ENCODE peak calls at places on chromosomes 6 and 20, in five cellular contexts. D, F, T, Y and Q are unnamed samples.

GRCh38 chr6:33117826-33118277 is 42.1 kb downstream of the HLA-DPB1 start:
- DNase-seq in D (no peak), F (no peak), T (peak; percentile 53), Y (no peak), Q (no peak)

GRCh38 chr20:18943542-18943941 is 130.0 kb downstream of the SCP2D1 start:
- DNase-seq in D (no peak), F (no peak), T (no peak), Y (no peak), Q (peak; percentile 21)

GRCh38 chr6:54102239-54102638 is 9.0 kb upstream of the MLIP start:
- DNase-seq in D (no peak), F (no peak), T (no peak), Y (no peak), Q (no peak)

GRCh38 chr20:50379049-50379990 is 130.9 kb upstream of the PTPN1 start:
- DNase-seq in D (peak; percentile 45), F (no peak), T (no peak), Y (peak; percentile 97), Q (peak; percentile 43)

GRCh38 chr20:40689943-40690835 is 1.2 kb upstream of the MAFB start:
- DNase-seq in D (peak; percentile 69), F (peak; percentile 83), T (peak; percentile 97), Y (peak; percentile 93), Q (peak; percentile 79)

GRCh38 chr6:111770263-111771083 is 102.8 kb downstream of the FYN start:
- DNase-seq in D (no peak), F (no peak), T (no peak), Y (no peak), Q (no peak)

GRCh38 chr20:33199026-33199425 is 18.1 kb upstream of the BPIFA3 start:
- DNase-seq in D (no peak), F (peak; percentile 87), T (no peak), Y (no peak), Q (no peak)

GRCh38 chr20:4812641-4813075 is 90.9 kb downstream of the PRND start:
- DNase-seq in D (no peak), F (no peak), T (no peak), Y (no peak), Q (no peak)

GRCh38 chr6:167567142-167568033 is 242.5 kb downstream of the TTLL2 start:
- DNase-seq in D (no peak), F (no peak), T (no peak), Y (no peak), Q (no peak)

GRCh38 chr6:169981568-169981967 is 230.1 kb downstream of the ERMARD start:
- DNase-seq in D (no peak), F (no peak), T (no peak), Y (no peak), Q (no peak)

GRCh38 chr20:47276856-47277541 is 79.5 kb downstream of the ZMYND8 start:
- DNase-seq in D (peak; percentile 83), F (no peak), T (no peak), Y (peak; percentile 73), Q (no peak)

GRCh38 chr6:42787018-42787611 is 5.3 kb downstream of the BICRAL start:
- DNase-seq in D (no peak), F (no peak), T (no peak), Y (no peak), Q (no peak)
- H3K4me2 ChIP-seq in D (peak overlapping the region; percentile 6), F (no peak overlapping the region), T (no peak overlapping the region), Y (no peak overlapping the region), Q (no peak overlapping the region)

DNA sequence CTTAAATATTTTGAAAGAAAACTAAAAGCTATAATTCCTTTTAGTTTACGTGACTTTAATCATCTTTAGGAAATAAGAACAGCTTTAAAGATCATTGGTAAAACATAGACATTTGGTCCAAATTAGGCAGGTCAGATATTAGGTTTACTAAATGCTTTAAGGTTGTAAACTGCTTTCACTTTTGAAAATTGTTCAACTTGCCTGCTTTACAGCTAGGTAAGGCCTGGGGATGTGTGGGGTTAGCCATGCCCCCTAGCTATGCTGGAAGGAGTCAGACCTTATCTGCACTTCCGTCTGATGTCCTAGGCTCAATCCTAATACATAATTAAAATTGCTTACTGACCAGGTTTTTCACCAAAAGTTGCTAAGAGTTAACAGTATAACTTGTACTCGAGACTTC is 30.5 kb upstream of the TPD52L1 start:
- DNase-seq in D (no peak), F (no peak), T (no peak), Y (no peak), Q (no peak)
- H3K4me2 ChIP-seq in D (no peak overlapping the region), F (no peak overlapping the region), T (no peak overlapping the region), Y (no peak overlapping the region), Q (peak overlapping the region; percentile 59)

GRCh38 chr6:149138093-149138492 is 179.4 kb upstream of the TAB2 start:
- DNase-seq in D (no peak), F (no peak), T (no peak), Y (no peak), Q (no peak)

GRCh38 chr6:149140137-149140909 is 177.2 kb upstream of the TAB2 start:
- DNase-seq in D (no peak), F (peak; percentile 90), T (no peak), Y (no peak), Q (no peak)

GRCh38 chr6:149138699-149139294 is 178.7 kb upstream of the TAB2 start:
- DNase-seq in D (no peak), F (no peak), T (no peak), Y (no peak), Q (no peak)

GRCh38 chr6:149140910-149141290 is 176.6 kb upstream of the TAB2 start:
- DNase-seq in D (no peak), F (no peak), T (no peak), Y (no peak), Q (no peak)

DNA sequence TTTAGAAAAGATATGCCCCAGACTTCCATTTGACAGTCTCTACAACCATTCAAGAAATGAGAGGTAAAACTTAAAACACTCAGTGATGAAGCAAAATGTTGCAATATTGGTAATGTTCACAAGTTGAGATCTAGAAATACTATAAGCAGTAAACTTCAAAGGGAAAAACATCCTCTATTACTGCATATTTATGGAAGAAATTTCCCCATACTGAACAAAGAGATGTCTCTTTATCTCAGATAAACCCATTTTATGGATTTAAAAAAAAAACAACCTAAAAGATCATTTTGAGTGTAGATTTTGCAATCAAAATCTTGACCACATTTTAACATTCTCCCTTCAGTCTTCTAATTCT is 177.8 kb upstream of the TAB2 start:
- DNase-seq in D (no peak), F (no peak), T (no peak), Y (no peak), Q (no peak)
- H3K4me2 ChIP-seq in D (no peak overlapping the region), F (no peak overlapping the region), T (no peak overlapping the region), Y (no peak overlapping the region), Q (no peak overlapping the region)

DNA sequence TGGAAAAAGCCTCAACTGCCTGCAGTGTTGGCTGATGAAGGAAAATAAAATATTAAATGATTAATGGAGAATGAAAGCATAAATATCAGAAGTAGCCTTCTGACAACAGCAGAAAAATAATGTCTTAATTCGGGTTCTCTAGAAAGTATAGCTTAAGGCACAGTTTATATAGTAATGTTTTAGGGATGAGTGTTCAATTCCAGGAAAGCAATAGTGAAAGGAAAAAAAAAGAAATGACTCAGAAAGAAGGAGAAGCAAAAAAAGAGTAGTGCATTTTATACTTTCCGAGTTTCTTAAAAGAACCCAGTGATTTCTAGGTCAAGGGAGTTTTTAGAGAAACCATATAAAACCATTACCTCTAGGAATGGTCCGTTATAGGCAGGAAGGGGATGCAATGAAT is 137.3 kb downstream of the HTR1B start:
- DNase-seq in D (peak; percentile 0), F (no peak), T (no peak), Y (no peak), Q (no peak)
- H3K4me2 ChIP-seq in D (no peak overlapping the region), F (no peak overlapping the region), T (no peak overlapping the region), Y (no peak overlapping the region), Q (no peak overlapping the region)

GRCh38 chr6:150689900-150690590 is 90.4 kb downstream of the PLEKHG1 start:
- DNase-seq in D (no peak), F (no peak), T (no peak), Y (no peak), Q (no peak)
- H3K4me2 ChIP-seq in D (no peak overlapping the region), F (no peak overlapping the region), T (no peak overlapping the region), Y (no peak overlapping the region), Q (no peak overlapping the region)

GRCh38 chr6:35731414-35731735 is 5.5 kb upstream of the ARMC12 start:
- DNase-seq in D (peak; percentile 65), F (peak; percentile 35), T (peak; percentile 99), Y (peak; percentile 88), Q (peak; percentile 57)
- H3K4me2 ChIP-seq in D (peak overlapping the region; percentile 88), F (peak overlapping the region; percentile 94), T (peak overlapping the region; percentile 74), Y (peak overlapping the region; percentile 66), Q (peak overlapping the region; percentile 81)

DNA sequence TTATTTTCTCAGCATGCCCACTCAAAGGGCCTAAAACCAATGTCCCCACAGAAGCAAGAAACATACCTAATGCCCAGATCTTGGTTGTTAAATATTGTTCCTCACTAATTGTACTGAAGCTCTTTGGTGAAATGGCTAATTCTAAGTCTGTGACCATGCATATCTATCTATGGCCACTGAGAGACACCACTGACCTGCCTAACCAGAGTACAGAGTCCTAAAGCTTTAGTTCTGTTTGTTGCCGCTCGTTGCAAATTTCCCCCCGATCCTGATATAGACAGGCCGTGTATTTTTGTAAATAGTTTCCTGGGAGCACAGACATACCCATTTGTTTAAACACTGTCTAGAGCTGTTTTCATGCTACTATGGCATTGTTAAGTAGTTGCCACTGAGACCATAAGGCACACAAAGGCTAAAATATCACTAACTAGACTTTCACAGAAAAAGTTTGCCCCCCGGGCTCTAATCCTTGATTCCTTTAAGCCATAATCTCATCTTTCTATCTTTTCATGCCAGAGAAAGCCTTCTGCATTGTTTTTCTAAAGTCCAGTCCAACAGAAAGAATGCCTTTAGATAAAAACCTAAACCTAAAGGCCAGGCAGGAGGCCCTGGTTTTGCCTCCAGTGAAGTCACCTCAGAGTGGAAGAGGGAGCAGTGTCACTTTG is 48.7 kb downstream of the DNAAF9 start:
- DNase-seq in D (no peak), F (peak; percentile 10), T (no peak), Y (no peak), Q (no peak)
- H3K4me2 ChIP-seq in D (no peak overlapping the region), F (no peak overlapping the region), T (no peak overlapping the region), Y (no peak overlapping the region), Q (no peak overlapping the region)

DNA sequence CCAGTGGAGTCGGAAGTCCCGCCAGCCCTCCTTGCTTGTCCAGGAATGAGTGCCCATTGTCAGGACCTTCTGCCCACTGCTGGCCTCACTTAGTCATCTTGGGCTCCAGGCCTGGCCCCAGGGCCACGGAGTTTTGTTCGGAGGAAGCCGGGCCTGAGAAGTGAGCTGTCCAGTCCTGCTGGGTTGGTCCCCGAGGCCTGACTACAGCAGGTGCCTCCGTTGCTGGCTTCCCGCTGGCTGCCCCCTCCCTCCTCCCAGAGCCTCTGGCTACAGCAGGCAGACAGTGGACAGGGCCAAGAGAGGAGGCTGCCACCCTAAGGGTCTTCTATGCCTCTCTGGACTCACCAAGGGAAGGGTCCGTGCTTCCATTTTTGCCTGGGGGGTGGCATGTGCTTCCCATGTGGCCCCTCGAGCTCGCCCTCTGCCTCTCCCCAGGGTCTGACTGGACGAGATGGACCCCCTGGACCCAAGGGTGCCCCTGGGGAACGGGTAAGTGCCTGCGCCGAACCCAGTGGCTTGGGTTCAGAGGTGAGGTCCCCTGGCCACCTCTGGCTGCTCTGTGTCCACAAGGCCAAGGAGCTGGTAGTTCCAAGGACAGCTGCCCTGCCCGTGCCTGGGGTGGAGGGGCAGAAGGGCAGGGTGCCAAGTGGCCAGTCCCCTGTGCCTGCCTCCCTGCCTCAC is 2.8 kb downstream of the COL9A3 start:
- DNase-seq in D (no peak), F (peak; percentile 97), T (no peak), Y (peak; percentile 69), Q (no peak)
- H3K4me2 ChIP-seq in D (no peak overlapping the region), F (no peak overlapping the region), T (no peak overlapping the region), Y (no peak overlapping the region), Q (no peak overlapping the region)